ENCODE peak calls at places on chromosomes 12 and 14, in seven cellular contexts. Q is IMR-90, S is right atrium auricular region, Z is adrenal gland, X is ovary, B is pancreas, I is mucosa of descending colon. Y is an unnamed sample. For H3K4me1 and H3K9me3, the result is how much of the 10 kb centered on the place peaks cover.

GRCh38 chr14:55707365-55707804 is 127.4 kb downstream of the KTN1 start:
- DNase-seq in Z (no peak), X (no peak), I (no peak), Q (peak), S (no peak), B (no peak), Y (no peak)

GRCh38 chr14:77140937-77141591 is 527 bp downstream of the ZDHHC22 start:
- DNase-seq in I (no peak), S (no peak), Q (peak), Z (no peak), B (no peak), X (no peak), Y (no peak)

GRCh38 chr12:115611477-115611876 is 666.0 kb downstream of the MED13L start:
- DNase-seq in X (no peak), I (no peak), B (no peak), Z (peak), S (no peak), Q (no peak), Y (peak)

GRCh38 chr14:99822166-99822527 is 28.9 kb downstream of the EML1 start:
- DNase-seq in B (no peak), Z (no peak), X (no peak), Q (no peak), S (no peak), I (no peak), Y (no peak)

GRCh38 chr12:52800259-52800917 is 4.5 kb upstream of the KRT3 start:
- DNase-seq in S (no peak), Z (no peak), Q (no peak), I (peak), X (no peak), B (no peak), Y (no peak)

GRCh38 chr14:23153891-23154796 is 29.3 kb downstream of the SLC7A8 start:
- DNase-seq in I (peak), Q (no peak), Z (peak), B (peak), X (peak), S (peak), Y (peak)

GRCh38 chr14:34843011-34843554 is 32.1 kb downstream of the BAZ1A start:
- DNase-seq in I (no peak), Z (no peak), S (no peak), Q (peak), X (no peak), B (no peak), Y (no peak)

GRCh38 chr14:101369194-101369915 is 191.9 kb upstream of the DIO3 start:
- DNase-seq in B (no peak), X (peak), Q (no peak), S (no peak), I (no peak), Z (peak), Y (peak)

GRCh38 chr12:109705291-109705690 is 8.3 kb upstream of the FAM222A start:
- DNase-seq in S (no peak), Z (no peak), Q (no peak), I (no peak), X (no peak), B (no peak), Y (no peak)

GRCh38 chr12:113048716-113049127 is 7.8 kb upstream of the DTX1 start:
- DNase-seq in Z (peak), X (no peak), B (no peak), Q (peak), S (peak), I (peak), Y (no peak)

GRCh38 chr12:71243375-71243774 is 85.6 kb upstream of the TSPAN8 start:
- DNase-seq in B (no peak), I (no peak), Z (no peak), S (no peak), X (no peak), Q (no peak), Y (no peak)

GRCh38 chr14:75952489-75952888 is 29.3 kb downstream of the TGFB3 start:
- DNase-seq in Z (no peak), S (no peak), I (no peak), B (no peak), Q (no peak), X (no peak), Y (no peak)

GRCh38 chr14:52917732-52918131 is 33.1 kb downstream of the FERMT2 start:
- DNase-seq in Q (no peak), Z (no peak), B (no peak), I (no peak), S (no peak), X (no peak), Y (no peak)

GRCh38 chr14:54692261-54692861 is 125.4 kb downstream of the SAMD4A start:
- DNase-seq in B (no peak), I (no peak), Q (no peak), S (peak), Z (no peak), X (no peak), Y (no peak)

GRCh38 chr14:34750670-34751069 is 36.3 kb upstream of the CFL2 start:
- DNase-seq in I (no peak), S (no peak), B (no peak), X (no peak), Z (no peak), Q (peak), Y (no peak)

GRCh38 chr12:116759783-116760581 is 21.9 kb downstream of the RNFT2 start:
- DNase-seq in X (no peak), Q (no peak), I (peak), Z (peak), B (no peak), S (no peak), Y (peak)

GRCh38 chr14:96929969-96930368 is 132.8 kb downstream of the VRK1 start:
- DNase-seq in S (no peak), Z (no peak), Q (no peak), X (no peak), I (no peak), B (no peak), Y (peak)

GRCh38 chr12:49824886-49825285 is 3.3 kb downstream of the NCKAP5L start:
- DNase-seq in X (no peak), I (no peak), B (no peak), Q (peak), Z (no peak), S (peak), Y (no peak)

DNA sequence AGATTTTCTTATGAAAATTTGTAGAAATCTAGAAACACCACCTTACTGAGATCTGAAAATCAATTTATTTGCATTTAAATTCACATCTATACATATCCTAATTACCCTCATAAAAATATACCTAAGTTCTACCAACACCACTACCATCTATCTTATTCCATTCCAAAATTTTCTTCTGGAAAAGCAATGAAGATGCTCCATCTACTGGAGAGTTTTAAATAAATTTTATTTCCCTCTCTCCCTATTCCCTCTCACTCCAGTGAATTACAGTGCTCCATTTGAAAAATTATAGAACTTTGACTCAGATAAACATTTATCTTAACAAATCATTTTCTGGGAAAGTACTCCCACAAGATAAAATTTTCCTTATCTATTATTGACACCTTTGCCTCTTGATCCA is 2.3 kb upstream of the C14orf39 start:
- DNase-seq in I (no peak), Q (no peak), B (no peak), X (no peak), S (no peak), Z (no peak), Y (no peak)
- TF ChIP-seq CTCF in I (no peak), Q (peak), B (no peak), X (no peak), S (peak), Z (no peak), Y (no peak)

DNA sequence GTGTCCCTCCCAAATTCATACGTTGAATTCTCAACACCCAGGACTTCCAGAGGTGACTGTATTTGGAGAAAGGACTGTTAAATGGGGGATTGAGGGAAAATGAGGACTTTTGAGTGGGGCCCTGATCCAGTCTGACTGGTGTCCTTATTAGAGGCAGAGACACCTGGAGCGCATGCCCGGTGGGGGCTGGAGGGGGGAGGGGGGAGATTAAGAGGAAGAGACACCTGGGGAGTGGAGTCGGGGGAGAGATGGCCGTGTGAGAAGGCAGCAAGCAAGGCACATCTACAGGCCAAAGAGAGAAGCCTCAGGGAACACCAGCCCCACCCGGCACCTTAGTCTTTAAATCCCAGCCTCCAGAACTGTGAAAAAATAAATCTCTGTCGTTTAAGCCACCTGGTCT is 209.7 kb downstream of the SLC41A2 start:
- DNase-seq in Q (no peak), I (no peak), Z (peak), X (no peak), B (no peak), S (no peak), Y (no peak)
- H3K4me1 ChIP-seq in Q (under half), I (under half), Z (under half), X (under half), B (under half), S (under half), Y (under half)

DNA sequence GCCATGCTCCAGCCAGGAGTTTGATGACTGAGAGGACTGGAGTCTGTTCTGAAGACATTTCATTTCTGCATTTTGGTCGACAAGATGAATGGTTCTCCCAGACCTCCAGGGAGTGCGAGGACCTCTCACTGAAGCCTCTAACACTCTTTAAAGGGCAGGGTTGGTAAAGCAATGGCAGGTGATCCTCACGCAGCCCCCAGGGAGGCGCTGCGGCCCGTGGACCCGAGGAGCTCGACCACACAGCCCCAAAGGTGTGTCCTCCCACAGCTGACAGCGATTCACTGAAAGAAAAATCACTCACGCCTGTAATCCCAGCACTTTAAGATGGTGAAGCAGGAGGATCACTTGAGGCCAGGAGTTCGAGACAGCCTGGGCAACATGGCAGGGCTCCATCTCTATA is 183.8 kb upstream of the SFSWAP start:
- DNase-seq in X (no peak), I (no peak), Z (no peak), S (no peak), Q (no peak), B (no peak), Y (no peak)
- H3K9me3 ChIP-seq in X (under half), I (under half), Z (under half), S (under half), Q (under half), B (under half), Y (under half)

GRCh38 chr14:39423793-39424192 is 8.4 kb downstream of the FBXO33 start:
- DNase-seq in X (no peak), Z (no peak), Q (no peak), S (no peak), B (no peak), I (no peak), Y (no peak)

GRCh38 chr14:39430762-39431415 is 1.3 kb downstream of the FBXO33 start:
- DNase-seq in X (no peak), Q (peak), I (peak), S (no peak), B (no peak), Z (no peak), Y (no peak)

GRCh38 chr14:39428118-39428517 is 4.1 kb downstream of the FBXO33 start:
- DNase-seq in I (no peak), Q (no peak), S (no peak), X (no peak), Z (no peak), B (no peak), Y (no peak)

GRCh38 chr14:39425947-39426346 is 6.3 kb downstream of the FBXO33 start:
- DNase-seq in B (no peak), Q (no peak), Z (no peak), I (no peak), X (no peak), S (no peak), Y (no peak)

GRCh38 chr14:39426605-39427004 is 5.6 kb downstream of the FBXO33 start:
- DNase-seq in Z (no peak), B (no peak), S (no peak), I (no peak), X (no peak), Q (peak), Y (no peak)
- TF ChIP-seq CTCF in Z (no peak), B (no peak), S (peak), I (no peak), X (no peak), Q (peak), Y (peak)

DNA sequence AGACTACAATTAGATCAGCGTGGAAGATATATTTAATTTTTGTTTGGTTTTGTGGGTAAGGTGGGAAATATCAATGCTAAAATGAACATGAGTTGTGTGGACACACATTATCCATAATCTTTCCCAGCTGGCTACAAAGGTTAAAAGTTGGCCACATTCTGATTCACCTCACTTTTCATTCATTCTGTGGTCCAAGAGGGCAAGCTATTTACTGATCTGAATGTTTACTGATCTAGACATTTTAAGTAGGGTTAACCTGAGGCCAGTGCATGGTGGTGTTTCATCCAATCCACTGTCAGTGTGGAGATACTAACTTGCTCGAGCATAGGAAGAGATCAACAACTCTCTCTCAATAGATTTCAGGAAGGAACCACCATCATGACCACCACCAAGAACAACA is 71.6 kb downstream of the DCAF5 start:
- DNase-seq in Q (no peak), Z (no peak), B (no peak), X (no peak), I (no peak), S (no peak), Y (no peak)
- H3K4me1 ChIP-seq in Q (under half), Z (under half), B (under half), X (under half), I (under half), S (under half), Y (under half)